ENCODE peak calls at places on chromosomes 13 and 19, in six cellular contexts. L is OCI-LY7, R is esophagus squamous epithelium, O is brain microvascular endothelial cell, H is heart left ventricle, N is stomach. M is an unnamed sample.

GRCh38 chr19:38674388-38675133 is 27.1 kb downstream of the ACTN4 start:
- DNase-seq in H (peak), N (no peak), L (no peak), R (no peak), O (no peak), M (no peak)

GRCh38 chr19:32830231-32831014 is 39.1 kb downstream of the SLC7A9 start:
- DNase-seq in L (no peak), R (no peak), N (no peak), H (no peak), O (peak), M (peak)

GRCh38 chr13:99724633-99725517 is 223.6 kb downstream of the TM9SF2 start:
- DNase-seq in N (no peak), H (no peak), L (no peak), R (no peak), O (no peak), M (no peak)

GRCh38 chr19:2132191-2132590 is 19.2 kb downstream of the AP3D1 start:
- DNase-seq in R (no peak), H (no peak), O (no peak), L (no peak), N (no peak), M (no peak)

GRCh38 chr13:27660511-27660910 is 38.8 kb downstream of the POLR1D start:
- DNase-seq in N (no peak), R (no peak), H (no peak), L (no peak), O (no peak), M (no peak)

GRCh38 chr19:7506385-7507328 is 9.2 kb upstream of the ZNF358 start:
- DNase-seq in N (peak), L (peak), O (peak), H (peak), R (peak), M (no peak)

GRCh38 chr13:42600943-42601342 is 27.0 kb downstream of the TNFSF11 start:
- DNase-seq in N (no peak), L (no peak), O (no peak), R (no peak), H (no peak), M (no peak)

GRCh38 chr13:24911135-24911524 is 147.2 kb downstream of the RNF17 start:
- DNase-seq in H (no peak), O (peak), N (no peak), L (no peak), R (no peak), M (no peak)

GRCh38 chr19:1205114-1206062 is at the start of gene STK11:
- DNase-seq in H (peak), O (peak), R (peak), L (peak), N (peak), M (peak)

GRCh38 chr19:41321600-41322270 is 11.8 kb downstream of the CCDC97 start:
- DNase-seq in O (peak), H (peak), N (no peak), R (no peak), L (peak), M (no peak)

GRCh38 chr13:114143806-114144605 is 11.6 kb upstream of the RASA3 start:
- DNase-seq in N (no peak), H (no peak), R (no peak), O (no peak), L (peak), M (no peak)

GRCh38 chr19:1864480-1865171 is 1.2 kb upstream of the KLF16 start:
- DNase-seq in H (peak), O (no peak), R (no peak), L (peak), N (peak), M (no peak)

GRCh38 chr13:30340367-30341184 is 33.2 kb upstream of the KATNAL1 start:
- DNase-seq in L (no peak), O (peak), R (no peak), H (peak), N (no peak), M (peak)

GRCh38 chr19:56141416-56141992 is 417 bp downstream of the ZNF444 start:
- DNase-seq in R (no peak), O (no peak), N (no peak), L (peak), H (no peak), M (no peak)

GRCh38 chr19:8355631-8356402 is 8.1 kb upstream of the ANGPTL4 start:
- DNase-seq in O (peak), R (no peak), N (no peak), H (no peak), L (no peak), M (no peak)

GRCh38 chr13:19695829-19696228 is 62.4 kb downstream of the MPHOSPH8 start:
- DNase-seq in H (no peak), O (no peak), R (no peak), L (no peak), N (no peak), M (no peak)

GRCh38 chr13:34037636-34038325 is 219.8 kb downstream of the RFC3 start:
- DNase-seq in O (no peak), H (no peak), N (no peak), R (no peak), L (peak), M (no peak)

GRCh38 chr19:40921005-40921897 is 39.2 kb upstream of the CYP2A7 start:
- DNase-seq in L (no peak), O (no peak), R (no peak), N (peak), H (no peak), M (no peak)

GRCh38 chr13:114167445-114167844 is 11.6 kb upstream of the CFAP97D2 start:
- DNase-seq in L (no peak), O (no peak), H (no peak), R (no peak), N (no peak), M (no peak)

GRCh38 chr13:30618938-30619289 is 1.2 kb downstream of the USPL1 start:
- DNase-seq in L (no peak), H (no peak), R (no peak), O (no peak), N (no peak), M (no peak)

GRCh38 chr13:60511637-60512036 is 114.6 kb downstream of the TDRD3 start:
- DNase-seq in R (no peak), L (no peak), H (no peak), O (no peak), N (no peak), M (no peak)

GRCh38 chr19:47778954-47779351 is 450 bp downstream of the SELENOW start:
- DNase-seq in H (peak), O (no peak), L (peak), R (no peak), N (no peak), M (no peak)

GRCh38 chr19:45100797-45101196 is 7.8 kb downstream of the PPP1R37 start:
- DNase-seq in N (no peak), O (peak), H (no peak), R (no peak), L (no peak), M (no peak)

GRCh38 chr13:44715287-44716224 is 139.4 kb upstream of the TSC22D1 start:
- DNase-seq in O (no peak), H (no peak), R (no peak), N (no peak), L (no peak), M (no peak)

GRCh38 chr19:801861-802496 is 4.7 kb downstream of the PTBP1 start:
- DNase-seq in L (no peak), N (peak), R (no peak), O (no peak), H (peak), M (no peak)

GRCh38 chr13:34152409-34152808 is 334.5 kb downstream of the RFC3 start:
- DNase-seq in H (no peak), N (no peak), R (no peak), O (no peak), L (no peak), M (no peak)

GRCh38 chr19:45782820-45783785 is 813 bp upstream of the DMPK start:
- DNase-seq in R (no peak), O (peak), H (peak), L (no peak), N (no peak), M (no peak)

GRCh38 chr13:52428295-52428694 is 22.1 kb downstream of the VPS36 start:
- DNase-seq in L (no peak), N (peak), O (peak), H (no peak), R (no peak), M (peak)

GRCh38 chr13:86082116-86082515 is 282.9 kb upstream of the SLITRK6 start:
- DNase-seq in O (no peak), N (no peak), L (no peak), H (no peak), R (no peak), M (no peak)

GRCh38 chr13:112657850-112658445 is 31.9 kb upstream of the ATP11A start:
- DNase-seq in H (no peak), R (no peak), L (no peak), N (no peak), O (peak), M (peak)

GRCh38 chr19:33278403-33279269 is 23.7 kb downstream of the CEBPA start:
- DNase-seq in O (no peak), L (no peak), H (no peak), R (no peak), N (no peak), M (no peak)

GRCh38 chr19:51140441-51140840 is 1.7 kb upstream of the SIGLEC7 start:
- DNase-seq in O (no peak), N (no peak), H (no peak), L (no peak), R (no peak), M (no peak)
- H3K4me3 ChIP-seq in O (no peak), N (no peak), H (no peak), L (no peak), R (no peak), M (no peak)

GRCh38 chr13:95298169-95298940 is 2.9 kb downstream of the ABCC4 start:
- DNase-seq in O (no peak), N (no peak), R (no peak), L (no peak), H (no peak), M (no peak)
- H3K27ac ChIP-seq in O (no peak), N (peak), R (no peak), L (no peak), H (no peak), M (peak)

DNA sequence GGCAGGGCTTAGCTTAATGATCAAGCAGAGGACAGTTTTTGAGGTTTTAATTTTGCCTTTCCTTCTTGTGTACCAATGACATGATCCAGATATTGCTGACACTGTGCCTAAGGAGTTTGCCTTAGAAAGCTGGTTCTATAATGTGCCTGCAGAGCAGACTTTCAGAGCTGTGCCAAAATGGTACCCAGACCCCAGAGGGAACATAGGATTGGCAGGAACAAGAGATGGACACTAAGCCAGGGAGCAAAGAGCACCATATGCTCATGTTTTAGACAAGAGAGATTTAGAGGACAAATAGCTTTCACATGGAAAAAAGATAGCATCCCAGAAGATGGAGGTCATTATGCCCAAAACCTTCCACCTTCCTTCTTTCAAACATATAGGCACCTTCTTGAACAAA is 1241.5 kb upstream of the SPRY2 start:
- DNase-seq in R (no peak), O (no peak), N (no peak), L (no peak), H (no peak), M (no peak)
- TF ChIP-seq CTCF in R (no peak), O (no peak), N (no peak), L (no peak), H (no peak), M (no peak)

DNA sequence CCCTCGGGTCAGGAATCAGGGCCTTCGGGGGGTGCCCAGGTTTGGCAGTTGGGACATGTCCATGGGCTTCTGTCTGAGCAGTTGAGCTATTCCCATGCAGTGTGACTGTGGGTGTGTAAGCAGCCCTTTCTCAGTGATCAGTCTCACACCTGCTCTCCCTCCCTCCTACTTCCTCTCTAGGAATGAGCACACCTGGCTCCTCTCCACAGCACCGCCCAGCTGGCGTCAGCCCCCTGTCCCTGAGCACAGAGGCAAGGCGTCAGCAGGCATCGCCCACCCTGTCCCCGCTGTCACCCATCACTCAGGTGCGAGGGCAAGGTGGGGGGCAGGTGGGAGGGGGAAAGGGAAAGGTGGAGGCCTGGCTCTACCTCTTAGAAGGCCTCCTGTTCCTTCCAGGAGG is 25.9 kb downstream of the COMP start:
- DNase-seq in H (no peak), N (no peak), O (no peak), R (no peak), L (peak), M (no peak)
- H3K4me3 ChIP-seq in H (no peak), N (no peak), O (no peak), R (no peak), L (no peak), M (no peak)

GRCh38 chr13:79442221-79442620 is 36.2 kb upstream of the RBM26 start:
- DNase-seq in R (no peak), L (no peak), H (no peak), N (no peak), O (no peak), M (no peak)

GRCh38 chr13:79440958-79441553 is 35.0 kb upstream of the RBM26 start:
- DNase-seq in H (no peak), L (no peak), N (no peak), R (no peak), O (no peak), M (no peak)

GRCh38 chr13:79447141-79447540 is 33.8 kb upstream of the NDFIP2 start:
- DNase-seq in L (no peak), R (no peak), H (no peak), O (no peak), N (no peak), M (no peak)

GRCh38 chr13:79445968-79446645 is 34.8 kb upstream of the NDFIP2 start:
- DNase-seq in N (no peak), L (no peak), H (no peak), R (no peak), O (no peak), M (no peak)

DNA sequence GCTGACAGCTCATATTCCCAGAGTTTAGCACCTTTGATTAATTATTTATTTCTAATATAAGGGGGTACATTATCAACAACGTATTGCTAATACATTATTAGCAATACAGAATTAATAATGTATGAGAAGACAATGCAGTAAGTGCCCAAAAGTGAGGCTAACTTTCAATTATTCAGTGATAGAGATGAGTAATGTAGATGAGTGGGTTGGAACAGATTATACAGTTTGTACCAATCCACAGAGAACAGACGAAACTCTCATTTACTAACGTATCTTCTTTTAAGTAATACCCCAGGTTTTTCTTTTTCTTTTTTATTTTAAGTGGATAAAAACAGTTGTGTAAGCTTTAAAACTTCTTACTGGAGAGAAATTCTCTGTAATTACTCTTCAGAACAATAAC is 36.7 kb upstream of the RBM26 start:
- DNase-seq in R (no peak), L (no peak), O (no peak), H (no peak), N (no peak), M (no peak)
- H3K27ac ChIP-seq in R (no peak), L (no peak), O (peak), H (no peak), N (no peak), M (no peak)